ENCODE peak calls at places on chromosomes 2 and 18, in four cellular contexts. W is HCT116, Q is HepG2, T is SK-N-SH. E is an unnamed sample.

GRCh38 chr2:163692611-163693482 is 43.0 kb downstream of the FIGN start:
- DNase-seq in Q (no peak), T (no peak), W (no peak), E (no peak)

GRCh38 chr2:16223481-16224177 is 283.3 kb downstream of the MYCN start:
- DNase-seq in W (no peak), T (peak; percentile 64), Q (no peak), E (no peak)

GRCh38 chr2:101751875-101752619 is 54.5 kb downstream of the MAP4K4 start:
- DNase-seq in T (no peak), W (no peak), Q (peak; percentile 69), E (no peak)

GRCh38 chr2:85243101-85244072 is 84.4 kb downstream of the TGOLN2 start:
- DNase-seq in W (no peak), Q (peak; percentile 50), T (peak; percentile 66), E (peak; percentile 46)

GRCh38 chr18:10518595-10519273 is 7.1 kb upstream of the NAPG start:
- DNase-seq in W (no peak), T (peak; percentile 65), Q (peak; percentile 16), E (no peak)

GRCh38 chr18:58221060-58221725 is 177.2 kb downstream of the NEDD4L start:
- DNase-seq in Q (peak; percentile 81), T (no peak), W (peak; percentile 90), E (peak; percentile 52)

GRCh38 chr2:62568983-62569837 is 63.2 kb upstream of the TMEM17 start:
- DNase-seq in W (no peak), Q (peak; percentile 87), T (no peak), E (peak; percentile 2)

GRCh38 chr2:51505533-51505932 is 473.6 kb upstream of the NRXN1 start:
- DNase-seq in W (no peak), Q (no peak), T (no peak), E (peak; percentile 26)

GRCh38 chr18:7367336-7367735 is 136.4 kb downstream of the LRRC30 start:
- DNase-seq in Q (no peak), W (no peak), T (no peak), E (peak; percentile 4)

GRCh38 chr2:53356291-53356905 is 411.2 kb upstream of the CHAC2 start:
- DNase-seq in W (no peak), T (no peak), Q (no peak), E (no peak)

GRCh38 chr18:13481820-13482640 is 244.3 kb downstream of the FAM210A start:
- DNase-seq in Q (no peak), T (no peak), W (no peak), E (no peak)

GRCh38 chr18:304887-305529 is 37.2 kb upstream of the THOC1 start:
- DNase-seq in W (no peak), Q (no peak), T (no peak), E (peak; percentile 38)

GRCh38 chr2:134508396-134508795 is 210.4 kb downstream of the TMEM163 start:
- DNase-seq in T (no peak), W (no peak), Q (no peak), E (no peak)

DNA sequence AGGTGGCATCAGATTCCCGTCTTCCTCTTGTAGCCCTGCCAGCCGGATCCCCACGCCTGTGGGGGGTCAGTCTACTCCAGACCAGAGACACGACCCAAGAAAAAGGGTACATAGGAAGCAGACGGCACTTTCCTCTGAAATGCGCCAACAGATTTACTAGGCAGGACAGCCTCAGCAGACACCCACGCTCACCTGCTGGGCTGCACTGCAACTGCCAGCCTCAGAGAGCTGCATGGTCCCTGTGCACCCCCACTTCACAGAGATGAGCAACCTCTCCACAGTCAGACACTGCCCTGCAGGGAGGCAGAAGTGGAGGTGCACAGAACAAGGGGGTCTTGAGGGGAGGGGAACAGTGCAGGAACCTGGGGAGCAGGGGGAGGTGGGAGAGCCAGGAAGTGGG is 75.7 kb upstream of the OTOS start:
- DNase-seq in Q (no peak), T (no peak), W (no peak), E (no peak)
- TF ChIP-seq JUND in Q (no peak), T (no peak), W (no peak), E (no peak)

DNA sequence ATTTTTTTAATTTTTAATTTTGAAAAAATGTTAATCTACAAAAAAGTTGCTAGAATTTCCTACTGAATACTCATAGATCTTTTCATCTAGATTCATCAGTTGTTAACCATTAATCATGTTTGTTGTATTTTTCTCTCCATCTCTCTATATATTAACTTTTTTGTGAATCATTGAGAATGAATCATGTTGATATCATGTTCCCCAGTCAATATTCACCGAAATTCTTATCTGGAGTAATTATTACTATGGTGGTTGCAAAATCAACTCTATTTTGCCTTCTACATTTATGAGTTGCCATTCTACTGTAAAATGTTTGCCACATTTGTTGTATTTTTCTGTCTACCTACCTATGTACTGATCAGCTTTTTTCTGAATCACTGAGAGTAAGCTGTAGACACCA is 154.0 kb downstream of the SPP2 start:
- DNase-seq in Q (no peak), T (no peak), W (no peak), E (no peak)
- TF ChIP-seq JUND in Q (no peak), T (peak; percentile 48), W (peak; percentile 39), E (no peak)

GRCh38 chr18:39842042-39842791 is 2112.8 kb upstream of the PIK3C3 start:
- DNase-seq in T (peak; percentile 39), W (no peak), Q (no peak), E (no peak)
- TF ChIP-seq JUND in T (no peak), W (no peak), Q (no peak), E (no peak)

GRCh38 chr2:128435576-128436497 is 117.2 kb upstream of the HS6ST1 start:
- DNase-seq in W (no peak), T (no peak), Q (no peak), E (no peak)
- TF ChIP-seq JUND in W (no peak), T (no peak), Q (no peak), E (no peak)

GRCh38 chr18:35131387-35132283 is 90.4 kb downstream of the MAPRE2 start:
- DNase-seq in W (no peak), T (no peak), Q (no peak), E (no peak)

GRCh38 chr18:35130236-35130635 is 89.0 kb downstream of the MAPRE2 start:
- DNase-seq in Q (no peak), T (no peak), W (no peak), E (no peak)

GRCh38 chr18:35128675-35129074 is 87.5 kb downstream of the MAPRE2 start:
- DNase-seq in T (no peak), Q (no peak), W (no peak), E (no peak)

GRCh38 chr18:35123811-35124210 is 82.6 kb downstream of the MAPRE2 start:
- DNase-seq in T (no peak), W (no peak), Q (no peak), E (no peak)

DNA sequence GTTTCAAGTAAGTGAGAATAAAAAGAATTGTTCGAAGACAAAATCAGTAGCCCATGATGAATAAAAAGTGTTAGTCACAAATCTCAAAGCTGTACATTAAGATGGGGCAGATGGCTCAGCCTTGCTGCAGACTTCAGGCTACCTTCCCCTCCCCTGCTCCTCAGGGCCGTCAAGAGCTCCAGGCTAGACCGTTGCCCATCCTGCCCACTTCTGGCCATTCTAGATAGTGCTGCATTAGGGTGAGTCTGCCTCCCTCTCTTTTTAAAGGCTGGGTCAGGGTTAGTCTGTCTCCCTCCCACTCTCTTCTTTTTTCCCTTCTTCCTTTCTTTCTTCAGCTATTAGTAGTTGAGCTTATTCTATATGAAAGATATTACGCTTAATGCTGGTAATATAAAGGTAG is 86.0 kb downstream of the MAPRE2 start:
- DNase-seq in W (no peak), Q (peak; percentile 19), T (no peak), E (no peak)
- TF ChIP-seq JUND in W (no peak), Q (no peak), T (no peak), E (no peak)

GRCh38 chr2:40440835-40441234 is 11.1 kb downstream of the SLC8A1 start:
- DNase-seq in W (no peak), Q (no peak), T (no peak), E (no peak)
- TF ChIP-seq JUND in W (no peak), Q (no peak), T (no peak), E (no peak)

GRCh38 chr18:70659026-70659726 is 370.3 kb downstream of the SOCS6 start:
- DNase-seq in T (no peak), Q (no peak), W (no peak), E (no peak)
- TF ChIP-seq JUND in T (no peak), Q (no peak), W (no peak), E (no peak)

DNA sequence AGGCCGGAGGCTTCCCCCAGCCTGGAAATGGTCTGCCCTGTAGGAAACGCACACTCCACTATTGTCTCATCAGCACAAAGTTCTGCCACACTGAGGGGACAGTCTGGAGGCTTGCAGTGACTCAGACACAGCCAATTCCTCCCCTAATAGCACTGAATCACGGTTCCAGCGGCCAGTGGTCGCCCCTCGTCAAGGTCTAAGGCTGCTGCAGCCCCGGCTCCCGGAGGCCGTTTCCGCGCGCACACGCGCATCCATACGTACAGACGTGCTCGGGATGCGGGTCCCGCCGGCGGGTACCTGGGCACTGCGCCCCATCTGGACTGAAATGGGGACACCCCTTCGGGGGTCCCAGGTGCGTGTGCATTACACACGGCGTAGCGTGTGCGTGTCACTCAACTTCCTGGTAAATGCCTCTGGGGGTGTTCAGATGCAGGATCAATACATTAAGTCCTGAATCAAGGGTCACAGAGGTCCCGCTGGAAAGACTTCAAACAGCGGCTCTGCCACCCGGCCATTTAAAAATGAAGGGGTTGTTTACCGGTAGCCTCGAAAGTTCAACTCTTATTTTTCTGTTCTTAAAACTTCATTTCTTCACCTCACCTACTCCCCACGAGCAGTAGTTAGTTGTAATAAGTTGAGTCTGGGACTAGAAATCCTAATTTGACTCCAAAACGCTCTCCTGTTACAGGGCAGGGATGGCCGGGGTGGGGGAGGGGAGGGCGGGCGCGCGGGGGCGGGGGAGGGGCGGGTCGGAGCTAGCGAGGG is 575 bp upstream of the ZNF516 start:
- DNase-seq in T (peak; percentile 59), W (no peak), Q (peak; percentile 65), E (peak; percentile 42)
- TF ChIP-seq JUND in T (no peak), W (no peak), Q (no peak), E (no peak)

GRCh38 chr2:157324331-157324843 is 1.2 kb downstream of the ERMN start:
- DNase-seq in Q (no peak), W (no peak), T (no peak), E (no peak)
- TF ChIP-seq JUND in Q (no peak), W (no peak), T (no peak), E (no peak)